ENCODE peak calls at places on chromosomes 7 and 10, in five cellular contexts. R, W, L, M and Q are unnamed samples.

GRCh38 chr7:65980478-65981250 is 1.3 kb downstream of the GUSB start:
- DNase-seq in R (peak; percentile 21), L (no peak), M (no peak), W (peak; percentile 88), Q (peak; percentile 34)

GRCh38 chr7:134941185-134941900 is 45.0 kb upstream of the AGBL3 start:
- DNase-seq in W (no peak), L (no peak), M (no peak), R (no peak), Q (peak; percentile 83)

GRCh38 chr10:5509236-5509635 is 9.9 kb upstream of the CALML5 start:
- DNase-seq in M (no peak), W (no peak), R (no peak), L (no peak), Q (no peak)

GRCh38 chr10:123535386-123535785 is 130.8 kb upstream of the GPR26 start:
- DNase-seq in R (no peak), M (no peak), W (no peak), L (no peak), Q (no peak)

GRCh38 chr10:124717911-124718734 is 26.1 kb downstream of the FAM53B start:
- DNase-seq in R (no peak), M (no peak), W (no peak), L (no peak), Q (no peak)

GRCh38 chr10:86287966-86288579 is 78.5 kb downstream of the GRID1 start:
- DNase-seq in L (peak; percentile 31), M (no peak), W (no peak), R (no peak), Q (no peak)

GRCh38 chr10:86266446-86267242 is 100.0 kb downstream of the GRID1 start:
- DNase-seq in M (peak; percentile 7), W (no peak), R (no peak), L (peak; percentile 35), Q (no peak)

GRCh38 chr10:121080324-121080807 is 229.2 kb downstream of the WDR11 start:
- DNase-seq in M (no peak), R (no peak), W (no peak), L (no peak), Q (no peak)

GRCh38 chr10:118013078-118013568 is 33.6 kb downstream of the RAB11FIP2 start:
- DNase-seq in M (no peak), L (no peak), W (no peak), R (no peak), Q (no peak)

GRCh38 chr10:17984056-17984455 is 32.3 kb downstream of the SLC39A12 start:
- DNase-seq in R (no peak), W (no peak), L (no peak), M (no peak), Q (peak; percentile 67)

GRCh38 chr10:91879514-91880170 is 29.6 kb downstream of the FGFBP3 start:
- DNase-seq in W (no peak), M (no peak), R (no peak), L (no peak), Q (no peak)

GRCh38 chr10:71921319-71922027 is 42.7 kb upstream of the CHST3 start:
- DNase-seq in R (no peak), L (no peak), M (no peak), W (no peak), Q (peak; percentile 44)

GRCh38 chr10:3524086-3524960 is 260.7 kb downstream of the KLF6 start:
- DNase-seq in R (no peak), L (no peak), W (no peak), M (no peak), Q (peak; percentile 37)

GRCh38 chr7:47878662-47879061 is 69.6 kb downstream of the PKD1L1 start:
- DNase-seq in M (no peak), W (no peak), L (no peak), R (no peak), Q (no peak)

GRCh38 chr7:67738-68395 is 124.5 kb upstream of the FAM20C start:
- DNase-seq in W (peak; percentile 30), R (no peak), M (no peak), L (no peak), Q (no peak)
- TF ChIP-seq CTCF in W (no peak), R (no peak), M (peak; percentile 30), L (no peak), Q (no peak)

DNA sequence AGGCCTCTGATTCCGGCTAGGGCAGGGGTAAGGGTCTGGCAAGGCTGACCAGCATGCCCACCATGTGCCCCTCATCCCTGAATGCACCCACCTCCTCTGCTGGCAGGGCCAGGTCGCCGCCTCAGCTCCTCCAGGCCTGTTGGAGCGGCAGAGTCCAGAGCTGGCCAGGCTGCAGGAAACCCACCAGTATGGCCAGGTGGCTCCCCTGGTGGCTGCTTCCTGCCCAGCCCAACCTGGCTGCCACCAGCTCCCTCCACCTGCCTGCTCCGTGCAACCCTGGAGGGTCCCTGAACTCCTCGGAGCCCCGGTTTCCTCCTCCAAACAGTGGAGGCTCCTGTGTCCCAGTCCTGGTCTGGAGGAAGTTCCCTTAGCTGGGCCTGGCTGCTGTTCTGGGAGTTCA is 39.6 kb downstream of the MICALL2 start:
- DNase-seq in R (no peak), W (no peak), M (no peak), L (no peak), Q (no peak)
- TF ChIP-seq CTCF in R (no peak), W (no peak), M (peak; percentile 36), L (no peak), Q (no peak)

DNA sequence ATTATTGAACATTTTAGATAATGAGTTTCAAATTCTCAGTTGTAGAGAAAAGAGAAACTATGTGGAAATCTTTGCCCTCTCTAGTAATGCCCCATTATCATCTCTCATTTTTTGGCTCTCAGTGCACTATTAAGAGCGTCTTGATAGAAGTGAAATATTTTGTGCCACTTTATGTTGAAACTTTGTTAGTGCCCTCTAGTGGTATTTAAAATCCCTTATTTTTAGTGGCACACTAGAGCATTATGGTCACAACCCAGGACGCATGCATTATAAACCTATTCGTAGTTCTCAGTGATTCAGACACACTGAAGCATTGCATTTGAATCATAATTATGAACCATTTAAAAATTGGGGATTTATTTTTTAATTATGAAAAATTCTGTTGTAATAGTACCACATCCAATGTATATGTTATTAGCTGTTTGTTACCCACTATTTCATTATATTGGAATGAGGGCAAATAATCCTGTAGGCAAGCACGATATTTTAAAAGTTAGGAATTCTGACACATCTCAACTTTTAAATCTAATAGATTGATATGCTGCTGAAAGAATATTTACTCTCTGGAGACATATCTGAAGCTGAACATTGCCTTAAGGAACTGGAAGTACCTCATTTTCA is 21.9 kb downstream of the PDCD4 start:
- DNase-seq in L (no peak), R (no peak), W (no peak), M (no peak), Q (peak; percentile 64)
- TF ChIP-seq CTCF in L (peak; percentile 61), R (peak; percentile 63), W (peak; percentile 67), M (peak; percentile 69), Q (peak; percentile 42)

GRCh38 chr7:157253850-157254249 is 83.0 kb upstream of the DNAJB6 start:
- DNase-seq in R (no peak), W (peak; percentile 92), L (no peak), M (no peak), Q (no peak)
- TF ChIP-seq CTCF in R (no peak), W (peak; percentile 14), L (no peak), M (no peak), Q (no peak)

DNA sequence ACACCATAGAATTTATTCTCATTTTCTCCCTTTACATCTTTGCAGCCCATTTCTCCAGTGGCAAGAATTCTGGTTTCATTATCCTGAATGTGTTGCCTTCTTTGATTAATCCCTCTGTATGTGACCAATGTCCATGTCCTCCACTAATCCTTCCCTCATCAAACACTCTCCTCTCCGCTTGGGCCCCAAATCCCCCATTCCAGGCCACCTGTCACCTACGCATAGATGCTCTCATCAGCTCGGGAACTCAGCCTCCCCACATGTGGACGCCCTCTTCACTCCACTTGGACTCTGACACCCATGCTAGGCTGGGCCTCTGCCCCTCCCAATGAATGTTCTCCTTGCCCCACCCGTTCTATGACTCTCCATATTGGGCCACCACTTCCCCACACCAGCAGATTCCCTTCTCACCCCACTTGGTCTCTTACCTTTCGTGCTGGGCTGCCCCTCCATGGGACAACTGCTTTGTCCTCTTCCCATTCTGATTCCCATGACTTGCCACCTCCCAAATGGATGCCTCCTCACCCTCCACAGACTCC is 18.7 kb upstream of the RBM20 start:
- DNase-seq in R (no peak), L (no peak), M (no peak), W (no peak), Q (no peak)
- TF ChIP-seq CTCF in R (no peak), L (no peak), M (no peak), W (no peak), Q (no peak)